ENCODE peak calls at places on chromosomes 4 and X, in five cellular contexts. One of them, this sample, is unnamed. For H3K9me3, the result is how much of the 10 kb centered on the place peaks cover.

GRCh38 chr4:26288308-26288982 is 32.4 kb upstream of the RBPJ start:
- DNase-seq in esophagus squamous epithelium: no peak
- DNase-seq in GM23248: peak
- DNase-seq in left lung: peak
- DNase-seq in astrocyte: peak
- DNase-seq in this sample: no peak

GRCh38 chr4:37693450-37694190 is 7.4 kb upstream of the RELL1 start:
- DNase-seq in esophagus squamous epithelium: no peak
- DNase-seq in left lung: no peak
- DNase-seq in GM23248: peak
- DNase-seq in astrocyte: peak
- DNase-seq in this sample: no peak

GRCh38 chr4:22463179-22463578 is 52.7 kb downstream of the ADGRA3 start:
- DNase-seq in GM23248: no peak
- DNase-seq in astrocyte: no peak
- DNase-seq in esophagus squamous epithelium: no peak
- DNase-seq in left lung: no peak
- DNase-seq in this sample: no peak

GRCh38 chr4:89708903-89709361 is 128.0 kb downstream of the SNCA start:
- DNase-seq in esophagus squamous epithelium: no peak
- DNase-seq in left lung: no peak
- DNase-seq in astrocyte: peak
- DNase-seq in GM23248: no peak
- DNase-seq in this sample: no peak

GRCh38 chr4:3411676-3412075 is 30.1 kb upstream of the HGFAC start:
- DNase-seq in left lung: no peak
- DNase-seq in astrocyte: no peak
- DNase-seq in esophagus squamous epithelium: no peak
- DNase-seq in GM23248: no peak
- DNase-seq in this sample: peak

GRCh38 chrX:72054776-72055495 is 76.8 kb downstream of the RTL5 start:
- DNase-seq in esophagus squamous epithelium: no peak
- DNase-seq in astrocyte: no peak
- DNase-seq in GM23248: no peak
- DNase-seq in left lung: no peak
- DNase-seq in this sample: no peak

GRCh38 chr4:150366487-150366999 is 215.4 kb upstream of the MAB21L2 start:
- DNase-seq in GM23248: no peak
- DNase-seq in esophagus squamous epithelium: no peak
- DNase-seq in astrocyte: no peak
- DNase-seq in left lung: no peak
- DNase-seq in this sample: no peak

GRCh38 chr4:7045961-7046921 is 3.1 kb downstream of the TADA2B start:
- DNase-seq in left lung: no peak
- DNase-seq in esophagus squamous epithelium: no peak
- DNase-seq in GM23248: peak
- DNase-seq in astrocyte: no peak
- DNase-seq in this sample: no peak

GRCh38 chr4:73631565-73632226 is 11.5 kb upstream of the RASSF6 start:
- DNase-seq in esophagus squamous epithelium: no peak
- DNase-seq in GM23248: no peak
- DNase-seq in left lung: no peak
- DNase-seq in astrocyte: no peak
- DNase-seq in this sample: no peak

GRCh38 chr4:125911481-125911880 is 596.7 kb downstream of the FAT4 start:
- DNase-seq in left lung: no peak
- DNase-seq in astrocyte: no peak
- DNase-seq in esophagus squamous epithelium: no peak
- DNase-seq in GM23248: no peak
- DNase-seq in this sample: no peak

GRCh38 chr4:107854326-107855030 is 29.7 kb downstream of the SGMS2 start:
- DNase-seq in GM23248: peak
- DNase-seq in esophagus squamous epithelium: no peak
- DNase-seq in left lung: no peak
- DNase-seq in astrocyte: peak
- DNase-seq in this sample: no peak

GRCh38 chr4:55161739-55162138 is 36.3 kb upstream of the KDR start:
- DNase-seq in left lung: no peak
- DNase-seq in esophagus squamous epithelium: no peak
- DNase-seq in GM23248: no peak
- DNase-seq in astrocyte: no peak
- DNase-seq in this sample: no peak

GRCh38 chrX:68941385-68941952 is 112.6 kb downstream of the EFNB1 start:
- DNase-seq in astrocyte: peak
- DNase-seq in GM23248: no peak
- DNase-seq in esophagus squamous epithelium: no peak
- DNase-seq in left lung: no peak
- DNase-seq in this sample: no peak

GRCh38 chrX:122579036-122579435 is 605.0 kb upstream of the GRIA3 start:
- DNase-seq in esophagus squamous epithelium: no peak
- DNase-seq in astrocyte: peak
- DNase-seq in GM23248: no peak
- DNase-seq in left lung: no peak
- DNase-seq in this sample: no peak

GRCh38 chrX:68808686-68809357 is 20.0 kb upstream of the EFNB1 start:
- DNase-seq in GM23248: peak
- DNase-seq in astrocyte: no peak
- DNase-seq in esophagus squamous epithelium: no peak
- DNase-seq in left lung: no peak
- DNase-seq in this sample: no peak

GRCh38 chr4:72701987-72702819 is 133.2 kb upstream of the ADAMTS3 start:
- DNase-seq in astrocyte: peak
- DNase-seq in GM23248: peak
- DNase-seq in esophagus squamous epithelium: no peak
- DNase-seq in left lung: no peak
- DNase-seq in this sample: no peak

GRCh38 chrX:10597871-10598270 is 22.5 kb downstream of the MID1 start:
- DNase-seq in GM23248: peak
- DNase-seq in astrocyte: no peak
- DNase-seq in left lung: no peak
- DNase-seq in esophagus squamous epithelium: no peak
- DNase-seq in this sample: no peak

GRCh38 chr4:177573487-177573886 is 131.2 kb upstream of the AGA start:
- DNase-seq in left lung: no peak
- DNase-seq in esophagus squamous epithelium: no peak
- DNase-seq in GM23248: peak
- DNase-seq in astrocyte: peak
- DNase-seq in this sample: no peak

GRCh38 chr4:82898322-82899243 is 2.0 kb upstream of the THAP9 start:
- DNase-seq in esophagus squamous epithelium: no peak
- DNase-seq in left lung: no peak
- DNase-seq in GM23248: peak
- DNase-seq in astrocyte: peak
- DNase-seq in this sample: no peak

DNA sequence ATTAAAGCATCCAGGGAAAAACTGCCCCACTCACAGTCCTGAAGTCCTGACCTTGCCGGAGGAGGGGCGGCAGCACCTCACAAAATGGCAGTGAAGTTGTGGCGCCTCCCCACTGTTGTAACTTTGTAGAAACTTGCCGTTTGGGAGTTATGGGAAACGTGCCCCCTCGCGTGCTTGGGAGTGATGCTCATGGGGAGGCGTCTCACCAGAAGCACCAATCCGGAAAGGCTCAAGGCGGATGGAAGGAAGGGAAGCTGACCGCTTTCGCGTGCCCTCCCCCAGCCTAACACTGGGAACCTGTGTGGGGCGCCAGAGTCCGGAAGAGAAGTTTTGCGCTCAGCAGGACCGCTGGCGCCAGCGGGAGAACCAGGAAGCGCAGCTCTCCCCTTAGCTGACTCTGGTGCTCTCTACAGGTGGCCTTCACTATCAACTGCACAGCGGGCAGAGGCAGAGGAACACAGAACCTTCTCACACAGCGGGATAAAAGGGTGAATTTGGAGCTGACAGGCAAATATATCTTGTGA is at the start of the genes CT45A10 and SAGE1:
- DNase-seq in GM23248: no peak
- DNase-seq in left lung: no peak
- DNase-seq in astrocyte: no peak
- DNase-seq in esophagus squamous epithelium: no peak
- DNase-seq in this sample: no peak
- H3K9me3 ChIP-seq in GM23248: under half
- H3K9me3 ChIP-seq in left lung: under half
- H3K9me3 ChIP-seq in astrocyte: under half
- H3K9me3 ChIP-seq in esophagus squamous epithelium: under half
- H3K9me3 ChIP-seq in this sample: under half

DNA sequence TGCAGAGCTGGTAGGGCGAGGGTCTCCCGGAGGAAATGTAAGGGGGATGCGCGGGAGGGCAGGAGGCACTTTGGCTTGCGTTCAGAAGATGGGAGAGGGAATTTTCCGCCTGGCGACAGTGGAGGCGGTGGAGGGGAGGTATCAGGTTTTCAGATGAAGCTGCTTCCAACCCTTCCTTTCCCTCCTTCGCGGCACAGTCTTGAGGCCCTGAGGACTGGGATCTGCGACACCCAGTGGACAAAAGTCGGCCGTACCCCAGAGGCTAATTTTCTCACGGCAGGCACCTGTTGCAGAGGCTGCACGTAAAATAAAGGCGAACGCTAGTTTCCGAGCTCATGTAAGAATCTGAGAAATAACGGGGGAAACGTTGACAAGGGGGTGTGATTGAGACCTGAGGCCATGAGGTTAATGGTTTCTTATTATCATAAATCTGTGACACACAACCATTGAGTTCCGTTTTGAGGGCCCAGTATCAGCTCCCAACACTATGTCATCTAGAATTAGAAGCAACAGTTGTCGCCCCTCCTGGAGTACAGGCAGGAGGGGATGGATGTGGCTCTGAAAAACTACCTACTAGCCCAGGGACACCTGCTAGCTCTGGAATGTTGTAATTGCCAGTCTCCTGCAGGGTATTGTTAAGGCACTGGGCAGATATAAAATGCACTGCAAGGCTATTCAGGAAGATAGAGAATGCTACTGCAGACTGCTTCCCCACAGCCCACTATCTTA is 1.1 kb downstream of the ZCCHC18 start:
- DNase-seq in left lung: no peak
- DNase-seq in GM23248: peak
- DNase-seq in esophagus squamous epithelium: no peak
- DNase-seq in astrocyte: peak
- DNase-seq in this sample: no peak
- H3K27ac ChIP-seq in left lung: no peak
- H3K27ac ChIP-seq in GM23248: no peak
- H3K27ac ChIP-seq in esophagus squamous epithelium: no peak
- H3K27ac ChIP-seq in astrocyte: no peak
- H3K27ac ChIP-seq in this sample: no peak

DNA sequence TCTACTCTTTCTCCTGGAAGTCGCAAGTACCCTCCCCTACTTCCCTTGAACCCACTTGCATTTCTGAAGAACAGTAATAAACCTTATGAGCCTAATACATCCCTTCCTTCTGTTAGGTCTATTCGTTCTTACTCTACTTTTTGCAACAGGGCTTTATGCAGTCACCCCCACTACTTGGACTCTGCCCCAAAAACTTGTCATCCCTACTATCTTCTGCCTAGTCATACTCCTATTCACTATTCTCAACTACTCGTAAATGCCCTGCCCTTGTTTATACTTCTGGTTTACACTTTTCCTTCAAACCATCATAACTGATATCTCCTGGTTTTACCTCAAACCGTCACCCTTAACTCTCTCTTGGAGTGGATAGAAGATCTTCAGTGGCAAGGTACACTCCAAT is 55.2 kb upstream of the SLIT2 start:
- DNase-seq in astrocyte: no peak
- DNase-seq in esophagus squamous epithelium: no peak
- DNase-seq in GM23248: peak
- DNase-seq in left lung: no peak
- DNase-seq in this sample: no peak
- H3K9me3 ChIP-seq in astrocyte: under half
- H3K9me3 ChIP-seq in esophagus squamous epithelium: under half
- H3K9me3 ChIP-seq in GM23248: under half
- H3K9me3 ChIP-seq in left lung: under half
- H3K9me3 ChIP-seq in this sample: under half

GRCh38 chr4:168319486-168320019 is 1.0 kb upstream of the DDX60 start:
- DNase-seq in left lung: no peak
- DNase-seq in astrocyte: no peak
- DNase-seq in esophagus squamous epithelium: no peak
- DNase-seq in GM23248: no peak
- DNase-seq in this sample: no peak
- H3K27ac ChIP-seq in left lung: peak
- H3K27ac ChIP-seq in astrocyte: no peak
- H3K27ac ChIP-seq in esophagus squamous epithelium: no peak
- H3K27ac ChIP-seq in GM23248: no peak
- H3K27ac ChIP-seq in this sample: peak

GRCh38 chrX:2468406-2469195 is 32.2 kb downstream of the DHRSX start:
- DNase-seq in left lung: no peak
- DNase-seq in astrocyte: no peak
- DNase-seq in esophagus squamous epithelium: no peak
- DNase-seq in GM23248: no peak
- DNase-seq in this sample: no peak
- H3K9me3 ChIP-seq in left lung: under half
- H3K9me3 ChIP-seq in astrocyte: under half
- H3K9me3 ChIP-seq in esophagus squamous epithelium: under half
- H3K9me3 ChIP-seq in GM23248: under half
- H3K9me3 ChIP-seq in this sample: under half

GRCh38 chr4:174929346-174929745 is 11.2 kb downstream of the ADAM29 start:
- DNase-seq in GM23248: no peak
- DNase-seq in esophagus squamous epithelium: no peak
- DNase-seq in astrocyte: no peak
- DNase-seq in left lung: no peak
- DNase-seq in this sample: no peak
- H3K27ac ChIP-seq in GM23248: no peak
- H3K27ac ChIP-seq in esophagus squamous epithelium: no peak
- H3K27ac ChIP-seq in astrocyte: no peak
- H3K27ac ChIP-seq in left lung: no peak
- H3K27ac ChIP-seq in this sample: no peak

DNA sequence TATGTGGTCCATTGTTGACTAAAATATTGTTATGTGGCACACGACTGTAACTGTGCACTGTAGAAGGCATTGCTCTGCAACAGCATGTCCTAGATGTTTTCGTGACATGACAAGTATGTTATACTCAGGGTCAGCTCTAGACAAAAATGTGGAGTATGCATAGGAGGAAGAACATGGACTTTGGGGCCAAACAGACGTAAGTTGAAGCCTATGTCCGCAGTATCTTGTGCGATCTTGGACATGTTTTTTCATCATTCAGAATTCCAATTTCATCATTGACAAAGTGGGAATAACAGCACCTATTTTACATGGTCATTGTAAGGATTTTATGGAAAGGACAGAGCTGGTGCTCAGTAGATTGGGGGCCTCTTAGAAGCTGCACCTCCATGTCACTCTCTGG is 27.7 kb upstream of the PROM1 start:
- DNase-seq in astrocyte: no peak
- DNase-seq in esophagus squamous epithelium: no peak
- DNase-seq in left lung: no peak
- DNase-seq in GM23248: no peak
- DNase-seq in this sample: no peak
- H3K9me3 ChIP-seq in astrocyte: under half
- H3K9me3 ChIP-seq in esophagus squamous epithelium: under half
- H3K9me3 ChIP-seq in left lung: under half
- H3K9me3 ChIP-seq in GM23248: under half
- H3K9me3 ChIP-seq in this sample: under half

GRCh38 chrX:6694977-6695376 is 160.1 kb upstream of the VCX3A start:
- DNase-seq in left lung: no peak
- DNase-seq in GM23248: no peak
- DNase-seq in astrocyte: no peak
- DNase-seq in esophagus squamous epithelium: no peak
- DNase-seq in this sample: no peak

GRCh38 chrX:6693051-6693450 is 158.1 kb upstream of the VCX3A start:
- DNase-seq in astrocyte: no peak
- DNase-seq in esophagus squamous epithelium: no peak
- DNase-seq in GM23248: no peak
- DNase-seq in left lung: no peak
- DNase-seq in this sample: no peak

GRCh38 chrX:6701085-6701484 is 166.2 kb upstream of the VCX3A start:
- DNase-seq in esophagus squamous epithelium: no peak
- DNase-seq in astrocyte: no peak
- DNase-seq in GM23248: no peak
- DNase-seq in left lung: no peak
- DNase-seq in this sample: no peak

GRCh38 chrX:6695717-6696116 is 160.8 kb upstream of the VCX3A start:
- DNase-seq in esophagus squamous epithelium: no peak
- DNase-seq in astrocyte: no peak
- DNase-seq in GM23248: no peak
- DNase-seq in left lung: no peak
- DNase-seq in this sample: no peak
- H3K27ac ChIP-seq in esophagus squamous epithelium: no peak
- H3K27ac ChIP-seq in astrocyte: no peak
- H3K27ac ChIP-seq in GM23248: no peak
- H3K27ac ChIP-seq in left lung: no peak
- H3K27ac ChIP-seq in this sample: no peak

This sample was measured in RWPE2.